ENCODE peak calls at places on chromosomes 11 and 22, in four cellular contexts. K is neural progenitor cell, Z is GM23248, X is HCT116. E is an unnamed sample.

GRCh38 chr11:72190581-72191205 is 1.2 kb upstream of the FOLR1 start:
- DNase-seq in K (peak; percentile 39), Z (no peak), X (no peak), E (no peak)

GRCh38 chr11:19573666-19574065 is 139.0 kb upstream of the NAV2 start:
- DNase-seq in K (no peak), Z (no peak), X (no peak), E (no peak)

GRCh38 chr22:26172389-26172990 is 3.2 kb downstream of the SEZ6L start:
- DNase-seq in K (peak; percentile 82), Z (peak; percentile 52), X (peak; percentile 24), E (no peak)

GRCh38 chr11:96012086-96012824 is 88.3 kb upstream of the MTMR2 start:
- DNase-seq in K (peak; percentile 57), Z (peak; percentile 82), X (peak; percentile 41), E (no peak)

GRCh38 chr11:45475135-45475534 is 189.0 kb upstream of the SYT13 start:
- DNase-seq in K (no peak), Z (no peak), X (no peak), E (no peak)

GRCh38 chr11:13834463-13834862 is 128.1 kb upstream of the SPON1 start:
- DNase-seq in K (peak; percentile 65), Z (no peak), X (no peak), E (no peak)

GRCh38 chr11:15968461-15969130 is 387.8 kb downstream of the SOX6 start:
- DNase-seq in K (peak; percentile 24), Z (no peak), X (no peak), E (no peak)

GRCh38 chr11:96102664-96103068 is 178.8 kb upstream of the MTMR2 start:
- DNase-seq in K (no peak), Z (peak; percentile 73), X (no peak), E (no peak)

GRCh38 chr22:32926600-32926999 is 125.1 kb downstream of the TIMP3 start:
- DNase-seq in K (peak; percentile 50), Z (peak; percentile 64), X (peak; percentile 21), E (no peak)

GRCh38 chr11:57885298-57886035 is 123.9 kb downstream of the CTNND1 start:
- DNase-seq in K (peak; percentile 52), Z (peak; percentile 59), X (no peak), E (no peak)

GRCh38 chr22:29040385-29041275 is 21.0 kb downstream of the C22orf31 start:
- DNase-seq in K (peak; percentile 82), Z (peak; percentile 92), X (peak; percentile 73), E (peak; percentile 68)

GRCh38 chr11:62611705-62612365 is 740 bp downstream of the EML3 start:
- DNase-seq in K (peak; percentile 60), Z (peak; percentile 87), X (no peak), E (no peak)

GRCh38 chr11:45225277-45225676 is 60.9 kb downstream of the SYT13 start:
- DNase-seq in K (no peak), Z (no peak), X (no peak), E (no peak)

GRCh38 chr22:41968601-41969000 is 642 bp upstream of the SEPTIN3 start:
- DNase-seq in K (no peak), Z (no peak), X (no peak), E (no peak)

GRCh38 chr22:49362393-49362792 is 465.3 kb downstream of the BRD1 start:
- DNase-seq in K (no peak), Z (no peak), X (no peak), E (no peak)

GRCh38 chr11:36441610-36442208 is 68.4 kb downstream of the TRAF6 start:
- DNase-seq in K (no peak), Z (no peak), X (no peak), E (no peak)

GRCh38 chr22:23801238-23801821 is 14.6 kb downstream of the SMARCB1 start:
- DNase-seq in K (no peak), Z (no peak), X (no peak), E (no peak)
- H3K9ac ChIP-seq in K (no peak overlapping the region), Z (no peak overlapping the region), X (no peak overlapping the region), E (no peak overlapping the region)

GRCh38 chr11:8672346-8672745 is 10.1 kb downstream of the TRIM66 start:
- DNase-seq in K (no peak), Z (no peak), X (no peak), E (no peak)
- H3K27ac ChIP-seq in K (peak overlapping the region; percentile 95), Z (peak overlapping the region; percentile 96), X (no peak overlapping the region), E (peak overlapping the region; percentile 93)

GRCh38 chr11:119317592-119318239 is 786 bp upstream of the MCAM start:
- DNase-seq in K (no peak), Z (no peak), X (no peak), E (no peak)

GRCh38 chr11:119318240-119319135 is 1.6 kb upstream of the MCAM start:
- DNase-seq in K (peak; percentile 57), Z (peak; percentile 84), X (no peak), E (no peak)

GRCh38 chr11:119316017-119316728 is 757 bp downstream of the MCAM start:
- DNase-seq in K (peak; percentile 34), Z (peak; percentile 43), X (no peak), E (no peak)

GRCh38 chr11:119315139-119316016 is 1.6 kb downstream of the MCAM start:
- DNase-seq in K (peak; percentile 61), Z (peak; percentile 39), X (no peak), E (no peak)

GRCh38 chr11:119316729-119317591 is at the start of gene MCAM:
- DNase-seq in K (peak; percentile 81), Z (peak; percentile 56), X (no peak), E (no peak)
- TF ChIP-seq EZH2 in K (peak; percentile 56), Z (no peak), X (no peak), E (no peak)

GRCh38 chr11:61149624-61150615 is 11.3 kb downstream of the VPS37C start:
- DNase-seq in K (peak; percentile 40), Z (no peak), X (no peak), E (no peak)
- H3K9ac ChIP-seq in K (no peak overlapping the region), Z (no peak overlapping the region), X (no peak overlapping the region), E (no peak overlapping the region)

GRCh38 chr11:2885017-2885675 is 429 bp downstream of the CDKN1C start:
- DNase-seq in K (peak; percentile 88), Z (peak; percentile 62), X (no peak), E (no peak)
- H3K27ac ChIP-seq in K (no peak overlapping the region), Z (no peak overlapping the region), X (peak overlapping the region; percentile 61), E (no peak overlapping the region)

DNA sequence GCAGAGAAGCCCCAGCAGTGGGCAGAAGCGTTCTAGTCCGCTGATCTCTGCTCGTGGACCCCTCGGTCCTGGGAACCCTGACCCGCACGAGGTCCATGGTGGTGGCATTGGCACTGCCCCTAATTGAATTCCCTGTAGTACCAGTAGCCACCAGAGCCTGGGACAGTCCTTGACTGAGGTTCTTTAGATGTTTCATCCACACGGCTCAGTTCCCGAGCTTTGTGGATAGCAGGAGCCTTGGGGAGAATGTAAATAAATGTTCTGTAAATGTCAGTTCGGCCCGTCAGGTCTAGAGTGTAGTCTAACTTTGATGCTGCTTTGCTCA is 39.4 kb upstream of the SEPTIN5 start:
- DNase-seq in K (no peak), Z (no peak), X (no peak), E (no peak)
- TF ChIP-seq EZH2 in K (no peak), Z (no peak), X (no peak), E (no peak)

GRCh38 chr22:39528080-39528661 is 4.4 kb downstream of the RPS19BP1 start:
- DNase-seq in K (no peak), Z (no peak), X (no peak), E (no peak)
- H3K9ac ChIP-seq in K (no peak overlapping the region), Z (no peak overlapping the region), X (no peak overlapping the region), E (no peak overlapping the region)

GRCh38 chr11:28756977-28757376 is 648.8 kb downstream of the METTL15 start:
- DNase-seq in K (no peak), Z (peak; percentile 63), X (no peak), E (no peak)
- H3K27ac ChIP-seq in K (no peak overlapping the region), Z (peak overlapping the region; percentile 65), X (no peak overlapping the region), E (no peak overlapping the region)